ENCODE peak calls at places on chromosomes 16 and 17, in six cellular contexts. N, E, H, M, A and C are unnamed samples.

GRCh38 chr16:57043248-57043647 is 49.1 kb upstream of the CPNE2 start:
- DNase-seq in N (no peak), E (no peak), H (no peak), M (no peak), A (no peak), C (no peak)

GRCh38 chr17:9859781-9860180 is 34.1 kb downstream of the GLP2R start:
- DNase-seq in N (no peak), E (no peak), H (no peak), M (no peak), A (no peak), C (no peak)

GRCh38 chr17:33934696-33935095 is 320.4 kb upstream of the CCL2 start:
- DNase-seq in N (no peak), E (no peak), H (no peak), M (no peak), A (no peak), C (no peak)

GRCh38 chr17:80647746-80648145 is 103.1 kb downstream of the RPTOR start:
- DNase-seq in N (no peak), E (no peak), H (no peak), M (no peak), A (no peak), C (peak)

GRCh38 chr17:81578561-81579225 is 26.5 kb upstream of the FAAP100 start:
- DNase-seq in N (no peak), E (no peak), H (no peak), M (no peak), A (no peak), C (no peak)

GRCh38 chr17:47235923-47236322 is 17.7 kb upstream of the ITGB3 start:
- DNase-seq in N (no peak), E (no peak), H (no peak), M (no peak), A (no peak), C (no peak)

GRCh38 chr17:42526031-42526444 is 10.0 kb upstream of the NAGLU start:
- DNase-seq in N (peak), E (peak), H (no peak), M (peak), A (no peak), C (no peak)

GRCh38 chr17:2289878-2290478 is 13.6 kb downstream of the SMG6 start:
- DNase-seq in N (no peak), E (no peak), H (no peak), M (no peak), A (no peak), C (no peak)

DNA sequence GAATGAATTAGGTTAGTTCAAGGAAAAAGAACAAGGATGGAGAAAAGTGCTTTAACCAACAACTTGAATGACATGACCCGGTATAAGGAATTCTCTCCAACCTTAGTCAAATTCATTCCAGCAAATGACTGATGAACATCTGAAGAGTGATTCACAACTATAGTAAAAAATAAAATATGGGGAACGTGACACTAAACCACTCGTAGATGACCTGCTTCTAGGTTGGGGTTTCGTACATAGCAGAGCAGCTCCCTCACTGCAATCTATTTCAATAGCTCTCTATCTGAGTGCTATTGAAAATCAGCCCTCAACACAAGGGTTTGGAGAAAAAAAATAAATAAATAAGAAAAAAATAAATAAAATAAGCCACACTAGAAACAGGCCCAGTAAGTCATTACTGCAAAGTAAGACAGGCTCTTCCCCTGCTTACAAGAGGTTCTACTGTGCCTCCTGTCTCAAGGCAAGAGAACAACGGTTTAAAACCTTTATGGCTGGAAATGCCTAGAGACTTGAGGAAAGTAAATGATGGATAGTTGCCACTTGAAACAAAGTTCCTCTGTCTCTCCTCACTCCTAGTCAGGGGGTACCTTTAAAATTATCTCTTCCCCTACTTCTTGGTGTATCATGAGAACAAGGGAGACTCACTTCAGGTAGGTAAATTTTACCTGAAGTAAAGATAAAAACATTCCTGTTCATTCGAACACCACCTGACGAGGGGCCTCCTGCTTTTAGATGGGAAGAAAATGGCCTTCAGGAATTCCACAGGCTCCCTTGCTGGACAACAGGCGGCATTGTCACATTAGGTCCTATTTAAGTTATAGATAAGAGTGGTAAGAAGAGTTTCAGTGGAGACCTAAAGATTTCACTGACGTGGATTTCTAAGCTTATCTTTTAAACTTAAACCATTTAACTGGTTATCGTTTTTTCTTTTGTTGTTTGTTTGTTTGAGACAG is 20.5 kb downstream of the COG7 start:
- DNase-seq in N (no peak), E (no peak), H (no peak), M (no peak), A (no peak), C (no peak)
- TF ChIP-seq POLR2A in N (no peak), E (no peak), H (no peak), M (no peak), A (no peak), C (no peak)

DNA sequence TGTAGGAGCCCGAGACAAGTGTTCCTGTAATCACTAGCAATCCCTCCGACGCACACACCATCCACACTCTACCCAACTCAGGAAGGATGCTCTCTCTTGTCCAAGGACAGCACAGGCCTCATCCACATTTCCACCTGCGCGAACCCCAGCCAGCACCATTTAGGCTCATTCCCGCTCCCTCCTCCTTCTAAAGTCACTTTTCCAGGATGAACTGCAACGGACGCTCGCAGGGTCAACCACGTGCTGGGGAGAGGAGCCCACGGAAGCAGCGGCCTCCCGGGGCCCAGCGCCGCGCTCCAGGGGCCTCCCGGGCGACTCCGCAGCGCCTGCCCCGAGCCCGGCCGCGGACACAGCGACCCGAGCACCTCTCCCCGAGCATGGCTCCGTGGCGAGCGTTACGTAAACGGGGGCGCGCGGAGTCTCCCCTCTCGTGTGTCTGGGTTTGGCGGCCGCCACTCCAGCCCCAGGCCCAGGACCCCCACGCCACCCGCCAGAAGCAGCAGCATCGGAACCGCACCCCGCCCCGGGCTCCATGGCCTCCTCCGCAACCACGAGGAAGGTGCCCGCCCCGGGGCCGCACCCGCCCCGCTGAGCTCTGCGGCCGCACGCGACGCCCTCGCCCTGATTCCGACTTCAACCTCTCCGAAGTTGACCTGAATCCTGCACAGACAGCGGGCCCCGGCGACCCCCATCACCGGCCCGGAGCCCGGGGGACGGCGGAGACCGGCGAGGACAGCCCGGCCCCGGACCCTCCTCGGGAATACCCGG is 668 bp downstream of the USP36 start:
- DNase-seq in N (peak), E (peak), H (peak), M (peak), A (peak), C (peak)
- TF ChIP-seq POLR2A in N (no peak), E (no peak), H (no peak), M (no peak), A (peak), C (no peak)

GRCh38 chr16:65121870-65122723 is at the start of gene CDH11:
- DNase-seq in N (peak), E (peak), H (peak), M (peak), A (peak), C (no peak)
- TF ChIP-seq POLR2A in N (no peak), E (no peak), H (peak), M (peak), A (no peak), C (peak)

GRCh38 chr17:19336938-19337711 is 25.4 kb downstream of the B9D1 start:
- DNase-seq in N (peak), E (peak), H (no peak), M (no peak), A (peak), C (no peak)
- TF ChIP-seq POLR2A in N (no peak), E (no peak), H (no peak), M (no peak), A (no peak), C (no peak)

DNA sequence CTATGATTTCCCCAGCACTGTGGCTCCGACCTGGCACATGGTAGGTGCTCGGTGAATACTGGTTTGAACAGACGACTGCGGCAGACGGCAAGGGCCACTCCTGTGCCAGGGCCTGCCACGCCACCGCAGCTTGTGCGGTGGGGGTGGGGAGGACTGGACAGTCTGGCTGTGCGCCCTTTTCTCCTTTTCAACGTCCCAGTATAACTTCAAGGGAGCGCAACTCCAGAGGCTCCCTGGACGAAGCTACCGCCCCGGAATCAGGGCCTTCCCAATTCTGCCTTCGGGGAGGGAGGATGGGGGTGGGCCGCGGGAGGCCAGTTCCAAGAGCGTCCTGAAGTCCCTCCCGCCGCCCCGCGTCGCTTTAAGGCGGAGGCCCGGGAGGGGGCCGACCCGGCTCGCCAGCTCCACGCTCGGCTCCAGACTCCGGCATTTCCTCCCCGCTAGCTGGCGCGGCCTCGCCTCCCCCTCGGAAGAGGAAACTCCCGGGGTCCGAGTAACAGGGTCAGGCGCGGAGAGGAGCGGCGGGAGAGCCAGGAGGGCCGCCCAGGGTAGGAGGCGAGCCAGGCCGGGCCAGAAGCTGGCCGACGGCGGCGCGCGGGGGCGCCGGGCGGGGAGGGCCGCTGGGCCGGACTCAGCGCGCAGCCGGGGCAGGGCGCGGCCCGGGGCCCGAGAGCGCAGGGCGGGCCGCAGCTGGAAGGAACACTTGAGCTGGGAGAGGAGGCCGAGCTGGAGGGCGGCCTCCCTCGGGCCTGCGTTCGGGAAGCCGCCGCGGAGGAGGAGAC is at the start of gene ITPRIPL2:
- DNase-seq in N (peak), E (peak), H (peak), M (peak), A (peak), C (no peak)
- TF ChIP-seq POLR2A in N (peak), E (peak), H (peak), M (peak), A (peak), C (peak)

GRCh38 chr16:1776672-1776955 is 3.7 kb upstream of the MRPS34 start:
- DNase-seq in N (peak), E (no peak), H (no peak), M (no peak), A (no peak), C (no peak)

GRCh38 chr16:1775846-1776671 is 3.1 kb upstream of the MRPS34 start:
- DNase-seq in N (peak), E (no peak), H (no peak), M (no peak), A (peak), C (no peak)

GRCh38 chr16:1778200-1779179 is 3.9 kb downstream of the SPSB3 start:
- DNase-seq in N (peak), E (no peak), H (no peak), M (no peak), A (no peak), C (no peak)

GRCh38 chr16:1776991-1777374 is 4.0 kb upstream of the MRPS34 start:
- DNase-seq in N (no peak), E (no peak), H (no peak), M (no peak), A (no peak), C (no peak)

DNA sequence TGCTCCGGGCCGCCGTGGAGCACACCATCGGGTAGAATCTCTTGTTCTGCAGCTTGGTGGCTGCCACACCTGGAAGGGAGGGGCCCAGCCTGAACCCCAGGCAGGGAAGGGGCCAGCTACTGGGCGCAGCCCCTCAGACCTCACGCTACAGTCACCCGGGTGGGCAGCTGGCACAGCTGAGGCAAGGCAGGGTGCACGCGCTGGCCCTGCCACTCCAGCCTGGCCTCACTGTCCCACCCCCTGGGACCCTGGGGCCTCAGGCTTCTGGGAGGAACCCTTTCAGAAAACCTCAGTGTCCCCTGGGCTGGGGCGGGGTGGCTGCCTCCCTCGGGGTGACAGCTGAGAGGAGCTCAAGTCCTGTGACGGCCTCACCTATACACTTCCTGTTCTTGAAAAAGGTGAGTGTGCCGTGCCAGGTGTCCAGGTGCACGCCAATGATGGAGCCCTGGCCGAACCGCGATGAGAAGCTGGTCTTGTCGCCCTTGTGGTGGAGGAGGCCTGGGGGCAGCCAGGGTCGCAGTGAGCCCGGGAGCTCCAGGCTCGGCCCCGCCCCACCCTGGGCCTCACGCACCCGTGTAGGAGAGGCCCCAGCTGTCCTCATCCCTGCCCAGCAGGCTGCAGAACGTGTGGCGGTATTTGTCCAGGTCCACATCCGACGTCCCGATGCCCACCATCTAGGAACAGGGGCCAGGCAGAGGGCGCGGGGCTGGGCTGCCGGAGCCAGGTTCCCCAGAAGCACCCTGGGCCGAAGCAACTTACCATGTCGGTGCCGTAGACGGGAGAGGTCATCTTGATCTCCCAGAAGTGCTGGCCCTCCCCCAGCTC is 4.7 kb upstream of the MRPS34 start:
- DNase-seq in N (no peak), E (no peak), H (no peak), M (no peak), A (no peak), C (no peak)
- TF ChIP-seq POLR2A in N (no peak), E (peak), H (no peak), M (peak), A (no peak), C (no peak)

DNA sequence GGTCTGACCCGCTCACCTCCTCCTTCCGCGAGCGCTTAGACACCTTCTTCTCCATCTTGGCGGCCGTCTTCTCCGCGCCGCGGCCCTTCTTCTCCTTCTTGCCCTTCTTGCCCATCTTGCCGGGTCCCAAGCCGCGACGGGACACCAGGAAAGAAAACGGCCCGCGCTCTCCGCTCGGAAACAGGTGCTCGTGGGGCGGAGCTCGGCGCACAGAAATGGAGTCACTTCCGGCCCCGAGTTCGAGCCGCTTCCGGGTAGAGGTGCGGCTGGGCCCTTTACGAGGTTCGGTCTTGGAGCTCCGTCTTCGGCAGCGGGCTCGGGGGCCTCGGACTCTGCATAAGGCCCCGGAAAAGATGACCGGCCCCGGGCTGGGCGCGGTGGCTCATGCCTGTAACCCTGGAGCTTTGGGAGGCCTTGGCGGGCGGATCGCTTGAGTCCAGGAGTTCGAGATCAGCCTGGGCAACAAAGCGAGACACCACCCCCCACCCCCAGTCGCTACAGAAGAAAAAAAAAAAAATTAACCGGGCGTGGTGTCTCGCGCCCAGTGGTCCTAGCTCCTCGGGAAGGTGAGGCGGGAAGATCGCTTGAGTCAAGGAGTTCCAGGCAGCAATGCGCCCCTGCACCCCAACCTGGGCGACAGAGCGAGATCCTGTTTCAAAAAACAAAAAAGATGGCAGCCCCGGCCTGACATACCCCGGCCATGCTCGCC is at the start of gene KLHDC4:
- DNase-seq in N (peak), E (peak), H (peak), M (peak), A (peak), C (peak)
- TF ChIP-seq POLR2A in N (peak), E (peak), H (peak), M (peak), A (peak), C (peak)